ENCODE peak calls at places on chromosome 5, in seven cellular contexts. V is IMR-90, X is neuronal stem cell, N is H9, A is H1, S is mesenchymal stem cell, G is trophoblast cell. E is an unnamed sample.
A peak's percentile ranks its signal among the peaks of the same experiment; 100 is the strongest.

GRCh38 chr5:98816574-98817222 is 43.2 kb downstream of the RGMB start:
- DNase-seq in A (no peak), S (no peak), V (no peak), X (no peak), N (no peak), G (no peak), E (no peak)

GRCh38 chr5:133247881-133248642 is 196.2 kb downstream of the HSPA4 start:
- DNase-seq in A (peak; percentile 43), X (peak; percentile 46), S (peak; percentile 68), N (peak; percentile 84), G (peak; percentile 67), V (peak; percentile 49), E (peak; percentile 89)

GRCh38 chr5:93602261-93603149 is 19.5 kb downstream of the NR2F1 start:
- DNase-seq in A (no peak), X (no peak), V (peak; percentile 33), N (peak; percentile 71), S (peak; percentile 49), G (no peak), E (peak; percentile 90)

GRCh38 chr5:172758077-172758835 is 12.7 kb downstream of the DUSP1 start:
- DNase-seq in A (no peak), S (peak; percentile 100), X (no peak), V (peak; percentile 97), G (peak; percentile 95), N (peak; percentile 78), E (peak; percentile 94)

GRCh38 chr5:39093351-39093749 is 19.2 kb upstream of the RICTOR start:
- DNase-seq in S (peak; percentile 37), X (no peak), G (no peak), V (peak; percentile 64), A (no peak), N (no peak), E (no peak)

GRCh38 chr5:142325677-142326479 is 1.1 kb upstream of the SPRY4 start:
- DNase-seq in S (peak; percentile 94), V (peak; percentile 73), X (peak; percentile 70), A (peak; percentile 79), G (peak; percentile 32), N (peak; percentile 91), E (peak; percentile 96)

GRCh38 chr5:141742866-141743651 is 61.0 kb upstream of the ARAP3 start:
- DNase-seq in A (no peak), V (peak; percentile 23), G (peak; percentile 44), N (peak; percentile 79), X (peak; percentile 79), S (peak; percentile 43), E (peak; percentile 75)

GRCh38 chr5:54115768-54116403 is 194.5 kb downstream of the ARL15 start:
- DNase-seq in G (no peak), A (no peak), N (no peak), X (no peak), V (peak; percentile 36), S (no peak), E (no peak)

GRCh38 chr5:10756539-10756938 is 4.5 kb downstream of the DAP start:
- DNase-seq in V (peak; percentile 53), S (no peak), N (no peak), X (no peak), G (peak; percentile 23), A (no peak), E (peak; percentile 8)

GRCh38 chr5:171810217-171810616 is 24.6 kb downstream of the SMIM23 start:
- DNase-seq in N (no peak), G (no peak), V (no peak), S (no peak), A (no peak), X (no peak), E (no peak)

GRCh38 chr5:28576022-28576421 is 1537.6 kb upstream of the CDH9 start:
- DNase-seq in N (no peak), S (no peak), A (no peak), X (no peak), V (no peak), G (peak; percentile 1), E (peak; percentile 66)

GRCh38 chr5:122500245-122501086 is 188.4 kb downstream of the SNCAIP start:
- DNase-seq in A (peak; percentile 31), N (peak; percentile 73), X (peak; percentile 57), S (peak; percentile 68), G (peak; percentile 69), V (peak; percentile 72), E (peak; percentile 84)

GRCh38 chr5:161585798-161586197 is 39.3 kb upstream of the GABRB2 start:
- DNase-seq in V (no peak), X (no peak), A (no peak), N (no peak), S (no peak), G (no peak), E (no peak)

GRCh38 chr5:168076561-168076991 is 214.9 kb upstream of the WWC1 start:
- DNase-seq in V (peak; percentile 13), A (peak; percentile 39), S (peak; percentile 12), N (peak; percentile 80), G (peak; percentile 22), X (no peak), E (peak; percentile 79)

GRCh38 chr5:161966544-161966943 is 101.0 kb upstream of the GABRG2 start:
- DNase-seq in X (peak; percentile 8), S (no peak), A (no peak), N (no peak), G (peak; percentile 8), V (no peak), E (peak; percentile 55)

GRCh38 chr5:147981074-147981473 is 74.7 kb upstream of the C5orf46 start:
- DNase-seq in V (no peak), A (no peak), G (no peak), X (no peak), S (no peak), N (no peak), E (no peak)

GRCh38 chr5:151067632-151068031 is 13.2 kb downstream of the TNIP1 start:
- DNase-seq in X (no peak), S (no peak), A (no peak), V (no peak), G (no peak), N (no peak), E (no peak)

GRCh38 chr5:151066920-151067319 is 13.9 kb downstream of the TNIP1 start:
- DNase-seq in S (no peak), X (no peak), A (no peak), V (no peak), G (no peak), N (no peak), E (no peak)

GRCh38 chr5:151068571-151069197 is 12.2 kb downstream of the TNIP1 start:
- DNase-seq in V (peak; percentile 32), S (peak; percentile 55), N (no peak), A (no peak), X (no peak), G (no peak), E (no peak)

GRCh38 chr5:151070449-151070848 is 10.4 kb downstream of the TNIP1 start:
- DNase-seq in A (no peak), G (no peak), S (peak; percentile 42), V (peak; percentile 72), X (no peak), N (no peak), E (no peak)

GRCh38 chr5:151068189-151068570 is 12.7 kb downstream of the TNIP1 start:
- DNase-seq in V (peak; percentile 53), X (no peak), S (peak; percentile 81), N (no peak), G (no peak), A (no peak), E (no peak)
- H3K18ac ChIP-seq in V (no peak overlapping the region), X (no peak overlapping the region), S (no peak overlapping the region), N (no peak overlapping the region), G (peak overlapping the region; percentile 20), A (no peak overlapping the region), E (no peak overlapping the region)

GRCh38 chr5:158119852-158120708 is 261.1 kb upstream of the CLINT1 start:
- DNase-seq in G (no peak), A (no peak), S (no peak), X (no peak), N (no peak), V (peak; percentile 13), E (no peak)

GRCh38 chr5:158123595-158123994 is 264.6 kb upstream of the CLINT1 start:
- DNase-seq in V (no peak), G (no peak), X (no peak), S (no peak), A (no peak), N (no peak), E (no peak)

GRCh38 chr5:158120760-158121159 is 261.8 kb upstream of the CLINT1 start:
- DNase-seq in S (no peak), N (no peak), G (no peak), X (no peak), A (no peak), V (no peak), E (no peak)

GRCh38 chr5:158124606-158125316 is 265.8 kb upstream of the CLINT1 start:
- DNase-seq in A (no peak), N (no peak), X (no peak), G (no peak), V (no peak), S (no peak), E (peak; percentile 81)

GRCh38 chr5:158121678-158122077 is 262.7 kb upstream of the CLINT1 start:
- DNase-seq in N (no peak), G (no peak), X (no peak), S (no peak), V (no peak), A (no peak), E (peak; percentile 30)
- H3K9ac ChIP-seq in N (no peak overlapping the region), G (no peak overlapping the region), X (no peak overlapping the region), S (no peak overlapping the region), V (no peak overlapping the region), A (no peak overlapping the region), E (no peak overlapping the region)

DNA sequence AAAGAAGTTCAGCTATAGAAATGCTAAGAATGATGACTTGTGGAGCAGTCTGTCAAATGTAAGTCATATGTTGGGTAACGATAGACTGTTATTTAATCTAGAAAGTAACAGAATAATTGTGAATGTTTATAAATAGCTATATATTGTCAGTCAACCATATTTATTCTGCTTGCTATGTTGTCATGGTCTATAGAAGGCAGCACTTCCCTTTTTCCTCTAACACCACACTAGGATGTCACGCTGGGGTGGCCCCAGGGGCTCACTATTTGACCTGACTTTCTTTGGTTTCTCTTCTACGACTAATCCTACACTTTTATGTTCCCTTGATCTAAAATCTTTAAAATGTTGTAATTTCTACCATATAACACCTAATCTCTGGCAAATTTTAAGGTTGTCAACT is 20.5 kb downstream of the ERAP2 start:
- DNase-seq in N (no peak), A (no peak), G (peak; percentile 12), S (no peak), V (no peak), X (no peak), E (no peak)
- H3K18ac ChIP-seq in N (no peak overlapping the region), A (no peak overlapping the region), G (no peak overlapping the region), S (no peak overlapping the region), V (no peak overlapping the region), X (no peak overlapping the region), E (no peak overlapping the region)

DNA sequence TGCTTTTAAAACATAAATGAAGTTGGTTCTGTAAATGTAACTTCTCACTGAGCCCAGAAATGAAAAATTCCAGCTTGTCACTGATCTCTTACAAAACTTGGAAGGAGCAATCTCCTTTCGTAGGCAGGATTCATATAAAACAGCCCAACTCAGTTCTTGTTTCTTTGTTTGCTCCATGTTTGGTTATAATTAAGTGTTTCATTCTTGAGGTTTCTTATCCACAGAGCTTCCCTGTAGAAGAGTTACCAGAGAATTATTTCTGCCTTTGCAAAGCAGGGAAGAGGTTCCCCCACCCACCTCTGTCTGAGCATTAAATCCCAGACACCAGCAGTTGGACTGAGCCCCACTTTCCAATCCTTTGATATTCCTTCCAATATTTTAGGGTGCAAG is 34.1 kb upstream of the RAI14 start:
- DNase-seq in X (no peak), N (no peak), G (no peak), V (peak; percentile 36), A (no peak), S (peak; percentile 35), E (no peak)
- H3K9ac ChIP-seq in X (no peak overlapping the region), N (no peak overlapping the region), G (no peak overlapping the region), V (peak overlapping the region; percentile 65), A (no peak overlapping the region), S (peak overlapping the region; percentile 68), E (no peak overlapping the region)

GRCh38 chr5:7868773-7869473 is at the start of the genes FASTKD3 and MTRR:
- DNase-seq in X (peak; percentile 81), V (peak; percentile 91), S (peak; percentile 95), N (peak; percentile 90), G (peak; percentile 94), A (no peak), E (peak; percentile 92)
- H3K18ac ChIP-seq in X (peak within 1 kb of the TSS; percentile 79), V (no peak within 1 kb of the TSS), S (peak within 1 kb of the TSS; percentile 58), N (no peak within 1 kb of the TSS), G (peak within 1 kb of the TSS; percentile 76), A (peak within 1 kb of the TSS; percentile 38), E (peak within 1 kb of the TSS; percentile 94)

E was measured in mesendoderm.